ENCODE peak calls at places on chromosome 4, in five cellular contexts. U is tibial nerve; P is IMR-90; N is GM12865; Q is CD8-positive, alpha-beta memory T cell. Y is an unnamed sample.
A peak's percentile ranks its signal among the peaks of the same experiment; 100 is the strongest.

GRCh38 chr4:25235401-25235800 is 1.6 kb downstream of the PI4K2B start:
- DNase-seq in U (no peak), P (no peak), N (peak; percentile 21), Q (no peak), Y (peak; percentile 2)

GRCh38 chr4:8336412-8337075 is 67.0 kb downstream of the HTRA3 start:
- DNase-seq in U (no peak), P (peak; percentile 55), N (no peak), Q (no peak), Y (peak; percentile 56)

GRCh38 chr4:17719106-17719505 is 62.3 kb downstream of the FAM184B start:
- DNase-seq in U (no peak), P (no peak), N (no peak), Q (no peak), Y (peak; percentile 8)

GRCh38 chr4:40887690-40888089 is 137.9 kb downstream of the NSUN7 start:
- DNase-seq in U (peak; percentile 24), P (peak; percentile 92), N (no peak), Q (no peak), Y (peak; percentile 98)

GRCh38 chr4:52961666-52962412 is 99.7 kb downstream of the RASL11B start:
- DNase-seq in U (no peak), P (no peak), N (no peak), Q (no peak), Y (no peak)

GRCh38 chr4:100075486-100076270 is 114.6 kb downstream of the DDIT4L start:
- DNase-seq in U (no peak), P (no peak), N (no peak), Q (no peak), Y (no peak)

GRCh38 chr4:124953059-124953850 is 240.7 kb upstream of the ANKRD50 start:
- DNase-seq in U (no peak), P (peak; percentile 95), N (no peak), Q (no peak), Y (peak; percentile 86)

GRCh38 chr4:139465922-139466321 is 12.0 kb downstream of the RAB33B start:
- DNase-seq in U (no peak), P (no peak), N (no peak), Q (no peak), Y (peak; percentile 19)

GRCh38 chr4:153348006-153348405 is 3.5 kb downstream of the MND1 start:
- DNase-seq in U (no peak), P (peak; percentile 62), N (peak; percentile 22), Q (no peak), Y (no peak)

GRCh38 chr4:153345011-153345981 is 808 bp downstream of the MND1 start:
- DNase-seq in U (peak; percentile 13), P (peak; percentile 56), N (peak; percentile 76), Q (peak; percentile 4), Y (peak; percentile 69)

GRCh38 chr4:153346031-153346430 is 1.5 kb downstream of the MND1 start:
- DNase-seq in U (no peak), P (no peak), N (no peak), Q (no peak), Y (no peak)

GRCh38 chr4:153347117-153347516 is 2.6 kb downstream of the MND1 start:
- DNase-seq in U (no peak), P (no peak), N (no peak), Q (no peak), Y (no peak)

GRCh38 chr4:153346563-153346962 is 2.1 kb downstream of the MND1 start:
- DNase-seq in U (no peak), P (peak; percentile 10), N (no peak), Q (no peak), Y (no peak)
- H3K4me3 ChIP-seq in U (no peak overlapping the region), P (no peak overlapping the region), N (no peak overlapping the region), Q (no peak overlapping the region), Y (no peak overlapping the region)

DNA sequence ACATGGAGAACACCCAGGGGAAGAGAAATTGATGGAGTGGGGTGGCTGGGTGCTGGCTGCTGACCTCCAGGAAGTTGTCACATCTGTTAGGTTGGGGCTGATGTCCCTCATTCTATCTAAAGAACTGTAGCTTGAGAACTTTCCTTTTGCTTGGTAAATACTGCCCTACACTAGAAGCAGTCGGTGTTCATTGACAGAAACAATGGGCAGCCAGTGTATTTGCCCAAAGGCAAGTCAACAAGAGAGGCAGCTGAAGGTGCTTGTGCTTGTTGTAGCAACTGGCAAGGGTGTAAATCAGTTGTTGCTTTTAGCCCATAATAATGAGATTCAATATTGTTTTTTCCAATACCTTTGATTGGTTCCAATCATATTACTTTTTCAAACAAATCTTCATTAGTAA is 956 bp downstream of the TMEM154 start:
- DNase-seq in U (no peak), P (no peak), N (no peak), Q (no peak), Y (no peak)
- H3K4me3 ChIP-seq in U (peak overlapping the region; percentile 57), P (no peak overlapping the region), N (peak overlapping the region; percentile 84), Q (peak overlapping the region; percentile 80), Y (peak overlapping the region; percentile 77)

DNA sequence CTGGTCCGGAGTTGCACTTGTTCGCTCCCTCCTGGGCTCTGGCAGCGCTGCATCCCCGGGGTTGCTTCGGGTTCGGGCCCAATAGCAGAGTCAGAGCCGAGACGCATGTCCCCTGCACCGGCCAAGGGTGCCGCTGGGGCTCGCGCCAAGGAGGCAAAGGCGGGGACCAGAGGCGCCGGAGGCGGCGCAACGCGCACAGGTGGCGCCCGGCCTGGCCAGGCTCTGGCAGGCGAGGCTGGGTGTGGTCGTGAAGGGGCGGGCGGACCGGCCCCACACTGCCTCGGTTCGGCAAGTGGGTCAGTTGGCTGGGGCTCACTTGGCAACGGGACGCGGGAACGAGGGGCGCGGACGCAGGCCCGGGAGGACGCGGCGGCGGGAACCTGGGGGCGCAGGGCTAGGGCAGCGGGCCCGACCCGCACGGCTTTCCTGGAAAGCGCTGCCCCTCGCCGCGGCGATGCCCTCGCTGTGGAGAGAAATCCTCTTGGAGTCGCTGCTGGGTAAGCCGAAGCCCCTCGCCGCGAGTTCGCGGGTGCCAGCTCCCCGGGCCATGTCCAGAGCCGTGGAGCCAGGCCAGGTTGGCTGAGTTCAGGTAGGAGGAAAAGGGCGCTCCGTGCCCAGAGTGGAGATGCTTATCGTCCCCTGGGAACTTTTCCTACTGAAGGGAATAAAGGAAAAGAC is at the start of gene CWH43:
- DNase-seq in U (no peak), P (no peak), N (no peak), Q (no peak), Y (no peak)
- H3K4me3 ChIP-seq in U (no peak within 1 kb of the TSS), P (no peak within 1 kb of the TSS), N (no peak within 1 kb of the TSS), Q (no peak within 1 kb of the TSS), Y (no peak within 1 kb of the TSS)

GRCh38 chr4:73617256-73617655 is 3.0 kb downstream of the RASSF6 start:
- DNase-seq in U (no peak), P (no peak), N (no peak), Q (no peak), Y (no peak)
- H3K4me3 ChIP-seq in U (no peak overlapping the region), P (no peak overlapping the region), N (peak overlapping the region; percentile 4), Q (no peak overlapping the region), Y (no peak overlapping the region)

GRCh38 chr4:94400191-94400590 is 51.6 kb upstream of the PDLIM5 start:
- DNase-seq in U (no peak), P (no peak), N (no peak), Q (no peak), Y (no peak)
- H3K4me3 ChIP-seq in U (no peak overlapping the region), P (no peak overlapping the region), N (no peak overlapping the region), Q (no peak overlapping the region), Y (no peak overlapping the region)

DNA sequence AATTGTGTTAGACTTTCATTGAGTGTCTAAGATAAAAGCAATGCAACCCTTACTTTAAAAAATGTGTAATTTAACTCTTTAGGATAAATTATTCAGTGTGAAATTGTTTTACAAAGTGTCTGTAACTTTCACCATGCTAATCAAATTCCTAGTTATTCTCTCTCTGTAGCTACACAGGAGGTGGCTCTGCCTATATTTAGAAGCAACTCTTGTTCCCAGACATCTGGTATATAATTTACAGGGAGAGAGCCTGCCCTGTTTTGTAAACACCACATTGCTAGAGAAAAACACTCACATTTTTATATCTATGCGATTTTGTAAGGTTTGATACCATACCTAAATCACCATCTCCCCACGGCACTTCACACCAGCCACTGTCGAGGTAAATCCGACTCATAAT is 35.4 kb upstream of the SPATA4 start:
- DNase-seq in U (no peak), P (no peak), N (no peak), Q (no peak), Y (no peak)
- H3K4me3 ChIP-seq in U (no peak overlapping the region), P (no peak overlapping the region), N (no peak overlapping the region), Q (no peak overlapping the region), Y (no peak overlapping the region)

GRCh38 chr4:576245-576821 is at the start of gene TMEM271:
- DNase-seq in U (no peak), P (no peak), N (no peak), Q (no peak), Y (no peak)

GRCh38 chr4:578451-579443 is 2.7 kb upstream of the TMEM271 start:
- DNase-seq in U (no peak), P (no peak), N (no peak), Q (no peak), Y (no peak)

GRCh38 chr4:576991-577498 is 950 bp upstream of the TMEM271 start:
- DNase-seq in U (no peak), P (no peak), N (no peak), Q (no peak), Y (no peak)

GRCh38 chr4:579543-580175 is 3.6 kb upstream of the TMEM271 start:
- DNase-seq in U (no peak), P (no peak), N (no peak), Q (no peak), Y (no peak)

DNA sequence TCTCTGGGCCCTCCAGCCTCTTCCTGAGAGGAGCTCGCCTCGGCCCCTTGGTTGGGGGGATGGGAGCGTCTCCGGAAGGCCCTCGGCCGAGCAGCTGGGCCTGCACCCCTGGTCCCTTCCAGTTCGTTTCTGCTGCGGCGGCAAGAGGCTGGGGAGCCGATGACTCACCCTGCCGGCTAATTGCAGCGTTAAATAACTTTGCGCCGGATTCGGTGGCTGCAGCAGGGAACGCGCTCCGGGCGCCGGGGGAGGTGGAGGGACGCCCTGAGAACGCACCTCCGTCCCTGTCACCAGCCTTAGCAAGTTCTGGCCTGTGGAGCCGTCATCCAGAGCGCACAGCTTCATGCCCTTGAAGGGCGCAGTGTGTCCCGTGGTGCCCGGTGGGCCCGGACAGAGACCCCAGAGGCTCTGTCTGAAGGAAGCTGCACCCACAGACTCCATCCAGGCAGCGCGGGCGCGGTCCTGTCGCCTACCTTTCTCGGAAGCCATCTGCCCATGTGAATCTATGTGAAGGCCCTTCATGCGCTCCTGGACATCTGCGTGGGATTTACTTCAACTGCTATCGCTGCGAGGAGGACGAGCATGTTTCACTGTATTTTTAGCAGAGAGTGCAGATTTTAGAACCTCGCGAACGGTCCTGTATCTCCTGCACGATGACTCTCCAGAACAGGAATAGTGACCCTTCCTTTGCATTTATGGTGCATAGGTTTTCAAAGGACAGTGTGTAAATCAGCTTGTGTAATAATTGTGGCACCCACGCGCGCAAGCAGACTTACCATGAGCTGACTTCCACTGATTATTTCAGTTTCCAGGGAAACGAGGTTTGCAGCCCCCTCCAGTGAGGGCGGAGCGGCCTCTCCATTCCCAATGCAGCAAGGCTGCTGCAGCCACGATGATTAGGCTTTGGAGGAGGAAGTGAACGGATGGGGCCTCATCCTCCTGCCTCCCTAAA is 1.7 kb upstream of the TMEM271 start:
- DNase-seq in U (no peak), P (no peak), N (no peak), Q (no peak), Y (peak; percentile 37)
- H3K4me3 ChIP-seq in U (no peak overlapping the region), P (no peak overlapping the region), N (no peak overlapping the region), Q (no peak overlapping the region), Y (no peak overlapping the region)

Y was measured in fibroblast of mammary gland.